ENCODE peak calls at places on chromosomes 13 and 19, in five cellular contexts. One of them, this sample, is unnamed.

GRCh38 chr19:44767295-44768180 is 10.2 kb upstream of the CBLC start:
- DNase-seq in D341Med: no peak
- DNase-seq in prostate gland: no peak
- DNase-seq in MM.1S: no peak
- DNase-seq in activated CD4-positive, alpha-beta T cell treated with anti-CD3 and anti-CD28 coated beads, Interleukin-2, amount 10 ng/mL, durations not matched to agents 7 days and 5 days: no peak
- DNase-seq in this sample: no peak

GRCh38 chr19:35288843-35289355 is 3.1 kb upstream of the MAG start:
- DNase-seq in D341Med: no peak
- DNase-seq in prostate gland: no peak
- DNase-seq in MM.1S: peak
- DNase-seq in activated CD4-positive, alpha-beta T cell treated with anti-CD3 and anti-CD28 coated beads, Interleukin-2, amount 10 ng/mL, durations not matched to agents 7 days and 5 days: no peak
- DNase-seq in this sample: no peak

GRCh38 chr19:35262101-35262761 is 6.5 kb upstream of the USF2 start:
- DNase-seq in D341Med: peak
- DNase-seq in prostate gland: no peak
- DNase-seq in MM.1S: no peak
- DNase-seq in activated CD4-positive, alpha-beta T cell treated with anti-CD3 and anti-CD28 coated beads, Interleukin-2, amount 10 ng/mL, durations not matched to agents 7 days and 5 days: no peak
- DNase-seq in this sample: peak

GRCh38 chr19:43623889-43624670 is 4.7 kb upstream of the ZNF428 start:
- DNase-seq in D341Med: no peak
- DNase-seq in prostate gland: no peak
- DNase-seq in MM.1S: no peak
- DNase-seq in activated CD4-positive, alpha-beta T cell treated with anti-CD3 and anti-CD28 coated beads, Interleukin-2, amount 10 ng/mL, durations not matched to agents 7 days and 5 days: no peak
- DNase-seq in this sample: no peak

GRCh38 chr13:101453784-101454201 is 1.3 kb downstream of the ITGBL1 start:
- DNase-seq in D341Med: peak
- DNase-seq in prostate gland: no peak
- DNase-seq in MM.1S: peak
- DNase-seq in activated CD4-positive, alpha-beta T cell treated with anti-CD3 and anti-CD28 coated beads, Interleukin-2, amount 10 ng/mL, durations not matched to agents 7 days and 5 days: no peak
- DNase-seq in this sample: no peak

GRCh38 chr19:1312732-1313694 is 27.3 kb downstream of the EFNA2 start:
- DNase-seq in D341Med: no peak
- DNase-seq in prostate gland: no peak
- DNase-seq in MM.1S: no peak
- DNase-seq in activated CD4-positive, alpha-beta T cell treated with anti-CD3 and anti-CD28 coated beads, Interleukin-2, amount 10 ng/mL, durations not matched to agents 7 days and 5 days: no peak
- DNase-seq in this sample: no peak

GRCh38 chr13:60158321-60158801 is 5.4 kb downstream of the DIAPH3 start:
- DNase-seq in D341Med: peak
- DNase-seq in prostate gland: no peak
- DNase-seq in MM.1S: no peak
- DNase-seq in activated CD4-positive, alpha-beta T cell treated with anti-CD3 and anti-CD28 coated beads, Interleukin-2, amount 10 ng/mL, durations not matched to agents 7 days and 5 days: no peak
- DNase-seq in this sample: peak

GRCh38 chr19:30646806-30647205 is 274.6 kb downstream of the ZNF536 start:
- DNase-seq in D341Med: no peak
- DNase-seq in prostate gland: no peak
- DNase-seq in MM.1S: no peak
- DNase-seq in activated CD4-positive, alpha-beta T cell treated with anti-CD3 and anti-CD28 coated beads, Interleukin-2, amount 10 ng/mL, durations not matched to agents 7 days and 5 days: no peak
- DNase-seq in this sample: no peak

GRCh38 chr19:46704379-46705076 is 12.4 kb downstream of the PRKD2 start:
- DNase-seq in D341Med: peak
- DNase-seq in prostate gland: peak
- DNase-seq in MM.1S: peak
- DNase-seq in activated CD4-positive, alpha-beta T cell treated with anti-CD3 and anti-CD28 coated beads, Interleukin-2, amount 10 ng/mL, durations not matched to agents 7 days and 5 days: peak
- DNase-seq in this sample: peak

GRCh38 chr19:1394252-1395193 is 6.8 kb downstream of the GAMT start:
- DNase-seq in D341Med: peak
- DNase-seq in prostate gland: no peak
- DNase-seq in MM.1S: no peak
- DNase-seq in activated CD4-positive, alpha-beta T cell treated with anti-CD3 and anti-CD28 coated beads, Interleukin-2, amount 10 ng/mL, durations not matched to agents 7 days and 5 days: no peak
- DNase-seq in this sample: no peak

GRCh38 chr19:6817179-6817578 is 44.7 kb downstream of the VAV1 start:
- DNase-seq in D341Med: no peak
- DNase-seq in prostate gland: no peak
- DNase-seq in MM.1S: no peak
- DNase-seq in activated CD4-positive, alpha-beta T cell treated with anti-CD3 and anti-CD28 coated beads, Interleukin-2, amount 10 ng/mL, durations not matched to agents 7 days and 5 days: no peak
- DNase-seq in this sample: no peak

GRCh38 chr19:12137541-12137940 is 2.6 kb downstream of the ZNF20 start:
- DNase-seq in D341Med: peak
- DNase-seq in prostate gland: no peak
- DNase-seq in MM.1S: peak
- DNase-seq in activated CD4-positive, alpha-beta T cell treated with anti-CD3 and anti-CD28 coated beads, Interleukin-2, amount 10 ng/mL, durations not matched to agents 7 days and 5 days: peak
- DNase-seq in this sample: peak

GRCh38 chr19:46878613-46879375 is 18.0 kb downstream of the ARHGAP35 start:
- DNase-seq in D341Med: no peak
- DNase-seq in prostate gland: no peak
- DNase-seq in MM.1S: no peak
- DNase-seq in activated CD4-positive, alpha-beta T cell treated with anti-CD3 and anti-CD28 coated beads, Interleukin-2, amount 10 ng/mL, durations not matched to agents 7 days and 5 days: no peak
- DNase-seq in this sample: peak